ENCODE peak calls at places on chromosomes 11 and 22, in seven cellular contexts. One of them, this sample, is unnamed. For H3K27me3, the result is how much of the 10 kb centered on the place peaks cover.

GRCh38 chr11:75288846-75289760 is 48.5 kb downstream of the TPBGL start:
- DNase-seq in IMR-90: no peak
- DNase-seq in astrocyte: peak
- DNase-seq in SK-N-SH: no peak
- DNase-seq in GM23338: no peak
- DNase-seq in PC-9: no peak
- DNase-seq in neural progenitor cell: no peak
- DNase-seq in this sample: peak

GRCh38 chr11:206516-207212 is 535 bp downstream of the BET1L start:
- DNase-seq in IMR-90: no peak
- DNase-seq in GM23338: peak
- DNase-seq in SK-N-SH: peak
- DNase-seq in astrocyte: no peak
- DNase-seq in PC-9: no peak
- DNase-seq in neural progenitor cell: no peak
- DNase-seq in this sample: peak

GRCh38 chr22:46073683-46074504 is 76.4 kb upstream of the PPARA start:
- DNase-seq in GM23338: no peak
- DNase-seq in neural progenitor cell: no peak
- DNase-seq in SK-N-SH: no peak
- DNase-seq in PC-9: peak
- DNase-seq in IMR-90: peak
- DNase-seq in astrocyte: no peak
- DNase-seq in this sample: no peak

GRCh38 chr11:65777241-65777640 is 3.5 kb downstream of the AP5B1 start:
- DNase-seq in SK-N-SH: no peak
- DNase-seq in astrocyte: no peak
- DNase-seq in PC-9: no peak
- DNase-seq in neural progenitor cell: no peak
- DNase-seq in IMR-90: no peak
- DNase-seq in GM23338: no peak
- DNase-seq in this sample: peak

GRCh38 chr11:115523727-115524399 is 19.6 kb upstream of the CADM1 start:
- DNase-seq in SK-N-SH: no peak
- DNase-seq in neural progenitor cell: no peak
- DNase-seq in astrocyte: no peak
- DNase-seq in PC-9: no peak
- DNase-seq in GM23338: no peak
- DNase-seq in IMR-90: no peak
- DNase-seq in this sample: no peak

GRCh38 chr11:3217751-3218482 is 696 bp downstream of the MRGPRG start:
- DNase-seq in SK-N-SH: peak
- DNase-seq in GM23338: no peak
- DNase-seq in neural progenitor cell: no peak
- DNase-seq in IMR-90: no peak
- DNase-seq in astrocyte: no peak
- DNase-seq in PC-9: no peak
- DNase-seq in this sample: peak

GRCh38 chr11:23789200-23789853 is 707.5 kb upstream of the LUZP2 start:
- DNase-seq in astrocyte: no peak
- DNase-seq in SK-N-SH: no peak
- DNase-seq in IMR-90: no peak
- DNase-seq in PC-9: no peak
- DNase-seq in neural progenitor cell: no peak
- DNase-seq in GM23338: no peak
- DNase-seq in this sample: no peak

GRCh38 chr11:44622721-44623258 is 57.3 kb downstream of the CD82 start:
- DNase-seq in neural progenitor cell: no peak
- DNase-seq in IMR-90: no peak
- DNase-seq in PC-9: no peak
- DNase-seq in GM23338: no peak
- DNase-seq in astrocyte: no peak
- DNase-seq in SK-N-SH: no peak
- DNase-seq in this sample: peak

GRCh38 chr11:126063510-126063858 is 818 bp upstream of the CDON start:
- DNase-seq in SK-N-SH: no peak
- DNase-seq in astrocyte: no peak
- DNase-seq in IMR-90: no peak
- DNase-seq in GM23338: no peak
- DNase-seq in neural progenitor cell: no peak
- DNase-seq in PC-9: no peak
- DNase-seq in this sample: no peak

GRCh38 chr11:10654211-10655150 is 39.1 kb downstream of the IRAG1 start:
- DNase-seq in astrocyte: peak
- DNase-seq in neural progenitor cell: peak
- DNase-seq in IMR-90: peak
- DNase-seq in GM23338: peak
- DNase-seq in SK-N-SH: peak
- DNase-seq in PC-9: no peak
- DNase-seq in this sample: peak

GRCh38 chr22:46775364-46775758 is 12.9 kb downstream of the TBC1D22A start:
- DNase-seq in GM23338: no peak
- DNase-seq in astrocyte: no peak
- DNase-seq in PC-9: no peak
- DNase-seq in IMR-90: no peak
- DNase-seq in neural progenitor cell: no peak
- DNase-seq in SK-N-SH: no peak
- DNase-seq in this sample: no peak

GRCh38 chr22:44023404-44024287 is 456 bp upstream of the PARVB start:
- DNase-seq in IMR-90: peak
- DNase-seq in astrocyte: peak
- DNase-seq in PC-9: peak
- DNase-seq in neural progenitor cell: peak
- DNase-seq in GM23338: peak
- DNase-seq in SK-N-SH: peak
- DNase-seq in this sample: peak

GRCh38 chr22:35601743-35602633 is 15.1 kb downstream of the MB start:
- DNase-seq in neural progenitor cell: no peak
- DNase-seq in GM23338: no peak
- DNase-seq in IMR-90: peak
- DNase-seq in SK-N-SH: no peak
- DNase-seq in PC-9: peak
- DNase-seq in astrocyte: peak
- DNase-seq in this sample: peak

GRCh38 chr11:12540075-12540685 is 134.0 kb upstream of the TEAD1 start:
- DNase-seq in PC-9: no peak
- DNase-seq in IMR-90: peak
- DNase-seq in neural progenitor cell: no peak
- DNase-seq in SK-N-SH: no peak
- DNase-seq in GM23338: peak
- DNase-seq in astrocyte: peak
- DNase-seq in this sample: no peak

GRCh38 chr11:66414120-66414934 is 6.5 kb upstream of the NPAS4 start:
- DNase-seq in SK-N-SH: no peak
- DNase-seq in neural progenitor cell: peak
- DNase-seq in astrocyte: no peak
- DNase-seq in IMR-90: no peak
- DNase-seq in PC-9: no peak
- DNase-seq in GM23338: peak
- DNase-seq in this sample: no peak

GRCh38 chr11:72925656-72926055 is 111.4 kb downstream of the ATG16L2 start:
- DNase-seq in neural progenitor cell: no peak
- DNase-seq in GM23338: no peak
- DNase-seq in PC-9: no peak
- DNase-seq in IMR-90: no peak
- DNase-seq in SK-N-SH: no peak
- DNase-seq in astrocyte: no peak
- DNase-seq in this sample: no peak

GRCh38 chr11:86695391-86695790 is 23.0 kb upstream of the ME3 start:
- DNase-seq in astrocyte: no peak
- DNase-seq in PC-9: no peak
- DNase-seq in SK-N-SH: no peak
- DNase-seq in neural progenitor cell: no peak
- DNase-seq in GM23338: no peak
- DNase-seq in IMR-90: peak
- DNase-seq in this sample: no peak

GRCh38 chr11:32751381-32751780 is 43.1 kb downstream of the CCDC73 start:
- DNase-seq in PC-9: no peak
- DNase-seq in SK-N-SH: no peak
- DNase-seq in astrocyte: no peak
- DNase-seq in GM23338: peak
- DNase-seq in IMR-90: no peak
- DNase-seq in neural progenitor cell: no peak
- DNase-seq in this sample: no peak

GRCh38 chr11:115581871-115582639 is 77.8 kb upstream of the CADM1 start:
- DNase-seq in PC-9: peak
- DNase-seq in GM23338: peak
- DNase-seq in SK-N-SH: peak
- DNase-seq in astrocyte: peak
- DNase-seq in IMR-90: peak
- DNase-seq in neural progenitor cell: peak
- DNase-seq in this sample: no peak

GRCh38 chr11:17258670-17259069 is 17.9 kb upstream of the NUCB2 start:
- DNase-seq in IMR-90: no peak
- DNase-seq in SK-N-SH: no peak
- DNase-seq in PC-9: no peak
- DNase-seq in neural progenitor cell: no peak
- DNase-seq in astrocyte: no peak
- DNase-seq in GM23338: no peak
- DNase-seq in this sample: no peak

GRCh38 chr11:64135711-64136110 is 30.2 kb downstream of the MACROD1 start:
- DNase-seq in GM23338: no peak
- DNase-seq in IMR-90: no peak
- DNase-seq in neural progenitor cell: no peak
- DNase-seq in astrocyte: no peak
- DNase-seq in PC-9: no peak
- DNase-seq in SK-N-SH: no peak
- DNase-seq in this sample: no peak

DNA sequence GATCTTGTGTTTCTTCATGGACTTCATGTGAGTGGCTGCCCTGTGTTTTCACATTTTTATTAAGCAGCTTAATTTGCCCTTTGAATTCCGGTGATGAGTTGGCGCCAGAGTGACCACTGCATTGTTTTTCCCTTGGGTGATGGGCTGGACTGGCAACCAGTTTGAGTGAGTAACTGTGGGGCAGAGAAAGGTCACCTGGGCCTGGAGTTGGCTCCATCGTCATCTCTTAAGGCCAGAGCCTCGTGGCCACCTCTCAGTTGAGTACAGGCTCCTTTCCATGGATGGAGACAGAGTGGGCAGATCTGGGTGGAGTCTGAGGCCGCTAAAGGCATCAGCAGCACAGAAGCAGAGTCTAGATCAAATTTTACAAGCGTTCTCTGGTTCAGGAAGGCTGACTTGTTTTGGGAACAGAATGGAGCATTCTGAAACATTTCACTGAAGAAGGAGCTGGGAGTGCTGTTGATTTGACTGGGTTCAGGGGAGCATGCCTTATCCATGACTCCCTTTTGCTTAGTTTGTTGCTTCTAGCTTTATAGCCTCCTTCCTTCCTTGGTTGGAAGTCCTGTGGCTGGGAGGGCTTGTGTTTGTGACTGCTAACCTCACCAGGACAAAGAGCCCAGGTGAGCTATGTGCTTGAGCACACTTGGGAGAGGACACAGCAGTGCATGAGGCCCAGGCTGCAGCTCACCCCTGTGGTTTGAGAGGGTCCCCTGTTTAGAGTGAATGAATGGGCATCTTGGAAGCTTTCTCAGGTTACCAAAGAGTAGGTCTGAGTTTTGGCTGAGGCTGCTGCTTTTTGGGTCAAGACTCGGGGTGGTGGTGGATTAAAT is 7.8 kb downstream of the BCR start:
- DNase-seq in PC-9: no peak
- DNase-seq in IMR-90: peak
- DNase-seq in GM23338: no peak
- DNase-seq in astrocyte: peak
- DNase-seq in SK-N-SH: no peak
- DNase-seq in neural progenitor cell: no peak
- DNase-seq in this sample: peak
- H3K27me3 ChIP-seq in PC-9: under half
- H3K27me3 ChIP-seq in IMR-90: under half
- H3K27me3 ChIP-seq in GM23338: under half
- H3K27me3 ChIP-seq in astrocyte: under half
- H3K27me3 ChIP-seq in SK-N-SH: under half
- H3K27me3 ChIP-seq in neural progenitor cell: under half
- H3K27me3 ChIP-seq in this sample: under half

GRCh38 chr22:40054486-40054885 is 59.7 kb downstream of the FAM83F start:
- DNase-seq in PC-9: no peak
- DNase-seq in IMR-90: no peak
- DNase-seq in GM23338: no peak
- DNase-seq in neural progenitor cell: no peak
- DNase-seq in SK-N-SH: no peak
- DNase-seq in astrocyte: no peak
- DNase-seq in this sample: no peak

GRCh38 chr22:40057652-40058051 is 62.9 kb downstream of the FAM83F start:
- DNase-seq in astrocyte: no peak
- DNase-seq in neural progenitor cell: no peak
- DNase-seq in PC-9: no peak
- DNase-seq in GM23338: no peak
- DNase-seq in SK-N-SH: no peak
- DNase-seq in IMR-90: no peak
- DNase-seq in this sample: no peak

GRCh38 chr22:40056163-40056958 is 61.6 kb downstream of the FAM83F start:
- DNase-seq in IMR-90: no peak
- DNase-seq in PC-9: no peak
- DNase-seq in GM23338: no peak
- DNase-seq in astrocyte: no peak
- DNase-seq in neural progenitor cell: no peak
- DNase-seq in SK-N-SH: no peak
- DNase-seq in this sample: no peak

GRCh38 chr22:40055143-40055926 is 60.6 kb downstream of the FAM83F start:
- DNase-seq in astrocyte: no peak
- DNase-seq in PC-9: no peak
- DNase-seq in IMR-90: no peak
- DNase-seq in SK-N-SH: no peak
- DNase-seq in neural progenitor cell: no peak
- DNase-seq in GM23338: no peak
- DNase-seq in this sample: no peak

DNA sequence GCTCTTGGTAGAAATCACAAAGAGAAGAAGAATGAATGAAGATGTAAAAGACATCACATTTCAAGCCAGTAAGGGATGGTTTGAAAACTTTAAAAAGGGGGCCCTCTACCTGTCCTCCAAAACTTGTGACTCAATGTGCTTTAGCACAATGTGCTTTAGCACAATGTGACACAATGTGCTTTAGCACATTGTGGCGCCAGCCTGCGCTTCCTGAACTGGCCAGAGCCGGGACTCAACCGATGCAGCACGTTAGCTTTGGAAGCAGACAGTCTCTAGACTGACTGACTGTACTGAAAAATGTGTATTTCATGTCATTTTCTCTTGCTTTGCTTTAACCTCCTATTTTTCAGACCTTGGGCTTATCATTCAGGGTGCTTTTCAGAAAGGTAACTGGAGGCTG is 63.5 kb downstream of the FAM83F start:
- DNase-seq in SK-N-SH: no peak
- DNase-seq in PC-9: no peak
- DNase-seq in astrocyte: no peak
- DNase-seq in neural progenitor cell: peak
- DNase-seq in IMR-90: no peak
- DNase-seq in GM23338: peak
- DNase-seq in this sample: no peak
- H3K4me2 ChIP-seq in SK-N-SH: no peak
- H3K4me2 ChIP-seq in PC-9: no peak
- H3K4me2 ChIP-seq in astrocyte: no peak
- H3K4me2 ChIP-seq in neural progenitor cell: peak
- H3K4me2 ChIP-seq in IMR-90: no peak
- H3K4me2 ChIP-seq in GM23338: peak
- H3K4me2 ChIP-seq in this sample: no peak

GRCh38 chr11:102061276-102061675 is 14.0 kb downstream of the CFAP300 start:
- DNase-seq in SK-N-SH: no peak
- DNase-seq in IMR-90: peak
- DNase-seq in GM23338: peak
- DNase-seq in PC-9: no peak
- DNase-seq in neural progenitor cell: peak
- DNase-seq in astrocyte: no peak
- DNase-seq in this sample: peak
- TF ChIP-seq CTCF in SK-N-SH: peak
- TF ChIP-seq CTCF in IMR-90: peak
- TF ChIP-seq CTCF in GM23338: peak
- TF ChIP-seq CTCF in PC-9: no peak
- TF ChIP-seq CTCF in neural progenitor cell: peak
- TF ChIP-seq CTCF in astrocyte: peak
- TF ChIP-seq CTCF in this sample: peak

GRCh38 chr11:57479925-57480324 is 19.6 kb downstream of the RTN4RL2 start:
- DNase-seq in astrocyte: no peak
- DNase-seq in SK-N-SH: peak
- DNase-seq in PC-9: no peak
- DNase-seq in IMR-90: no peak
- DNase-seq in GM23338: peak
- DNase-seq in neural progenitor cell: no peak
- DNase-seq in this sample: peak
- H3K27me3 ChIP-seq in astrocyte: half or more
- H3K27me3 ChIP-seq in SK-N-SH: under half
- H3K27me3 ChIP-seq in PC-9: under half
- H3K27me3 ChIP-seq in IMR-90: half or more
- H3K27me3 ChIP-seq in GM23338: half or more
- H3K27me3 ChIP-seq in neural progenitor cell: half or more
- H3K27me3 ChIP-seq in this sample: half or more

This sample was measured in osteoblast.